ENCODE peak calls at places on chromosomes 1 and 21, in eight cellular contexts. Z, E, A, O, V, T, P and W are unnamed samples.

GRCh38 chr1:159146996-159147395 is 24.4 kb upstream of the CADM3 start:
- DNase-seq in Z (no peak), E (no peak), A (no peak), O (no peak), V (no peak), T (no peak), P (no peak), W (no peak)

GRCh38 chr1:94014635-94015488 is 105.6 kb upstream of the GCLM start:
- DNase-seq in Z (no peak), E (no peak), A (peak), O (no peak), V (no peak), T (no peak), P (no peak), W (peak)

GRCh38 chr1:218664385-218665170 is 319.4 kb downstream of the TGFB2 start:
- DNase-seq in Z (peak), E (no peak), A (no peak), O (peak), V (no peak), T (no peak), P (no peak), W (peak)

GRCh38 chr1:227445746-227446145 is 117.6 kb upstream of the ZNF678 start:
- DNase-seq in Z (no peak), E (no peak), A (no peak), O (peak), V (no peak), T (no peak), P (no peak), W (no peak)

GRCh38 chr1:210332719-210333398 is 4.2 kb downstream of the HHAT start:
- DNase-seq in Z (peak), E (no peak), A (no peak), O (no peak), V (no peak), T (peak), P (no peak), W (no peak)

GRCh38 chr1:154954541-154954940 is 1.4 kb downstream of the PBXIP1 start:
- DNase-seq in Z (no peak), E (no peak), A (no peak), O (no peak), V (no peak), T (no peak), P (no peak), W (no peak)

GRCh38 chr1:240239309-240239708 is 147.6 kb downstream of the FMN2 start:
- DNase-seq in Z (no peak), E (no peak), A (no peak), O (no peak), V (no peak), T (no peak), P (no peak), W (no peak)

GRCh38 chr1:201385299-201385891 is 7.9 kb upstream of the TNNT2 start:
- DNase-seq in Z (peak), E (no peak), A (peak), O (peak), V (peak), T (peak), P (peak), W (peak)

GRCh38 chr1:26317612-26318337 is at the start of gene CD52:
- DNase-seq in Z (no peak), E (no peak), A (no peak), O (no peak), V (peak), T (peak), P (no peak), W (no peak)

GRCh38 chr1:211650922-211651303 is 24.5 kb downstream of the NEK2 start:
- DNase-seq in Z (no peak), E (no peak), A (no peak), O (no peak), V (no peak), T (no peak), P (no peak), W (no peak)

GRCh38 chr1:229258851-229259110 is 12.1 kb upstream of the RAB4A start:
- DNase-seq in Z (no peak), E (no peak), A (no peak), O (no peak), V (no peak), T (no peak), P (no peak), W (peak)

GRCh38 chr1:107459204-107459904 is 318.5 kb downstream of the NTNG1 start:
- DNase-seq in Z (no peak), E (no peak), A (no peak), O (peak), V (no peak), T (no peak), P (no peak), W (no peak)

GRCh38 chr1:18936814-18937481 is 19.5 kb downstream of the IFFO2 start:
- DNase-seq in Z (no peak), E (no peak), A (no peak), O (peak), V (no peak), T (no peak), P (no peak), W (no peak)

GRCh38 chr1:175750366-175751111 is 7.1 kb upstream of the TNR start:
- DNase-seq in Z (no peak), E (no peak), A (no peak), O (no peak), V (no peak), T (no peak), P (no peak), W (no peak)

GRCh38 chr1:186482661-186483255 is 21.8 kb upstream of the PDC start:
- DNase-seq in Z (peak), E (peak), A (peak), O (peak), V (peak), T (peak), P (peak), W (peak)

GRCh38 chr1:36803870-36804560 is 230.3 kb downstream of the GRIK3 start:
- DNase-seq in Z (no peak), E (no peak), A (no peak), O (no peak), V (no peak), T (no peak), P (no peak), W (no peak)

GRCh38 chr1:87450615-87451209 is 122.0 kb downstream of the LMO4 start:
- DNase-seq in Z (no peak), E (no peak), A (no peak), O (peak), V (peak), T (no peak), P (no peak), W (no peak)

GRCh38 chr1:1058921-1059493 is 15.1 kb downstream of the RNF223 start:
- DNase-seq in Z (no peak), E (no peak), A (no peak), O (no peak), V (no peak), T (no peak), P (peak), W (no peak)

GRCh38 chr1:97668945-97669344 is 251.9 kb downstream of the DPYD start:
- DNase-seq in Z (peak), E (no peak), A (peak), O (no peak), V (no peak), T (peak), P (peak), W (peak)

GRCh38 chr1:54118704-54119103 is 34.1 kb downstream of the CDCP2 start:
- DNase-seq in Z (peak), E (no peak), A (peak), O (no peak), V (no peak), T (no peak), P (peak), W (peak)

GRCh38 chr1:1178794-1179331 is 5.2 kb downstream of the TTLL10 start:
- DNase-seq in Z (no peak), E (peak), A (no peak), O (no peak), V (peak), T (no peak), P (no peak), W (no peak)

GRCh38 chr1:22037520-22037919 is 15.0 kb upstream of the CDC42 start:
- DNase-seq in Z (no peak), E (no peak), A (no peak), O (no peak), V (no peak), T (no peak), P (no peak), W (no peak)

GRCh38 chr1:58035523-58035922 is 511.0 kb downstream of the OMA1 start:
- DNase-seq in Z (no peak), E (no peak), A (peak), O (peak), V (peak), T (no peak), P (no peak), W (peak)

GRCh38 chr1:213988639-213989070 is 882 bp downstream of the PROX1 start:
- DNase-seq in Z (peak), E (no peak), A (no peak), O (no peak), V (no peak), T (peak), P (peak), W (no peak)

GRCh38 chr1:231209531-231209930 is 31.5 kb upstream of the GNPAT start:
- DNase-seq in Z (no peak), E (no peak), A (no peak), O (no peak), V (no peak), T (no peak), P (no peak), W (no peak)

GRCh38 chr1:25026757-25027450 is 96.8 kb upstream of the RUNX3 start:
- DNase-seq in Z (no peak), E (no peak), A (no peak), O (no peak), V (no peak), T (no peak), P (no peak), W (no peak)

GRCh38 chr1:224170748-224171478 is 12.1 kb upstream of the DEGS1 start:
- DNase-seq in Z (no peak), E (no peak), A (peak), O (peak), V (peak), T (no peak), P (peak), W (peak)

GRCh38 chr1:216054593-216054992 is 368.7 kb downstream of the USH2A start:
- DNase-seq in Z (no peak), E (no peak), A (no peak), O (no peak), V (no peak), T (no peak), P (no peak), W (no peak)

GRCh38 chr1:64516803-64517568 is 47.1 kb downstream of the CACHD1 start:
- DNase-seq in Z (no peak), E (no peak), A (peak), O (no peak), V (no peak), T (no peak), P (peak), W (peak)

GRCh38 chr1:150557065-150557600 is 7.9 kb downstream of the ADAMTSL4 start:
- DNase-seq in Z (no peak), E (no peak), A (no peak), O (no peak), V (no peak), T (no peak), P (no peak), W (no peak)

GRCh38 chr1:99003911-99004269 is 771 bp downstream of the PLPPR5 start:
- DNase-seq in Z (no peak), E (no peak), A (no peak), O (no peak), V (peak), T (peak), P (no peak), W (no peak)

GRCh38 chr1:6832789-6833188 is 47.5 kb downstream of the CAMTA1 start:
- DNase-seq in Z (no peak), E (no peak), A (no peak), O (no peak), V (no peak), T (no peak), P (no peak), W (no peak)

GRCh38 chr1:92992877-92993276 is 31.6 kb upstream of the DIPK1A start:
- DNase-seq in Z (no peak), E (no peak), A (no peak), O (no peak), V (no peak), T (no peak), P (no peak), W (no peak)

GRCh38 chr1:111592389-111593361 is 26.9 kb upstream of the RAP1A start:
- DNase-seq in Z (peak), E (peak), A (peak), O (peak), V (peak), T (peak), P (peak), W (peak)

GRCh38 chr21:44555200-44555875 is 3.3 kb downstream of the KRTAP10-3 start:
- DNase-seq in Z (no peak), E (no peak), A (no peak), O (no peak), V (no peak), T (no peak), P (no peak), W (no peak)

GRCh38 chr1:230235876-230236275 is 168.8 kb downstream of the GALNT2 start:
- DNase-seq in Z (no peak), E (no peak), A (no peak), O (no peak), V (no peak), T (no peak), P (no peak), W (no peak)

GRCh38 chr1:58156124-58156468 is 390.4 kb downstream of the OMA1 start:
- DNase-seq in Z (no peak), E (no peak), A (no peak), O (no peak), V (no peak), T (peak), P (no peak), W (no peak)

GRCh38 chr1:92123868-92124267 is 43.7 kb downstream of the BTBD8 start:
- DNase-seq in Z (no peak), E (no peak), A (no peak), O (no peak), V (no peak), T (peak), P (no peak), W (peak)

GRCh38 chr1:58884706-58885661 is 101.1 kb upstream of the JUN start:
- DNase-seq in Z (no peak), E (peak), A (no peak), O (no peak), V (no peak), T (no peak), P (no peak), W (peak)

GRCh38 chr1:106224426-106224825 is 832.0 kb upstream of the PRMT6 start:
- DNase-seq in Z (no peak), E (no peak), A (no peak), O (no peak), V (no peak), T (no peak), P (no peak), W (no peak)